ENCODE peak calls at places on chromosomes 7 and 10, in five cellular contexts. M is CD8-positive, alpha-beta T cell; Y is left ventricle myocardium inferior; L is endodermal cell; N is ovary. J is an unnamed sample.

GRCh38 chr7:29894238-29894637 is 87.9 kb downstream of the WIPF3 start:
- DNase-seq in M (no peak), Y (no peak), L (no peak), N (no peak), J (no peak)

GRCh38 chr7:139730746-139731612 is 46.8 kb downstream of the HIPK2 start:
- DNase-seq in M (no peak), Y (peak), L (peak), N (peak), J (peak)

GRCh38 chr7:50119815-50120637 is 27.0 kb upstream of the ZPBP start:
- DNase-seq in M (no peak), Y (no peak), L (peak), N (no peak), J (no peak)

GRCh38 chr10:64574371-64574770 is 1053.2 kb downstream of the REEP3 start:
- DNase-seq in M (no peak), Y (no peak), L (no peak), N (no peak), J (no peak)

GRCh38 chr7:75881436-75882095 is 2.7 kb downstream of the RHBDD2 start:
- DNase-seq in M (no peak), Y (no peak), L (peak), N (no peak), J (no peak)

GRCh38 chr10:24873281-24873683 is 79.1 kb downstream of the PRTFDC1 start:
- DNase-seq in M (no peak), Y (no peak), L (no peak), N (peak), J (no peak)

GRCh38 chr7:21357146-21358097 is 70.5 kb upstream of the SP4 start:
- DNase-seq in M (no peak), Y (no peak), L (no peak), N (no peak), J (no peak)

GRCh38 chr7:38744746-38745145 is 113.6 kb upstream of the AMPH start:
- DNase-seq in M (no peak), Y (no peak), L (no peak), N (no peak), J (no peak)

GRCh38 chr10:44853148-44853734 is 57.9 kb upstream of the TMEM72 start:
- DNase-seq in M (no peak), Y (no peak), L (no peak), N (no peak), J (no peak)

GRCh38 chr7:102044641-102044983 is 227.2 kb downstream of the CUX1 start:
- DNase-seq in M (no peak), Y (no peak), L (no peak), N (no peak), J (no peak)

GRCh38 chr10:133086247-133086646 is 1.5 kb upstream of the ADGRA1 start:
- DNase-seq in M (no peak), Y (no peak), L (no peak), N (no peak), J (no peak)

GRCh38 chr10:102275343-102275742 is 30.0 kb downstream of the GBF1 start:
- DNase-seq in M (no peak), Y (no peak), L (no peak), N (no peak), J (no peak)

GRCh38 chr10:106608101-106608500 is 556.4 kb downstream of the SORCS1 start:
- DNase-seq in M (no peak), Y (no peak), L (no peak), N (no peak), J (no peak)

GRCh38 chr7:7911339-7911738 is 57.3 kb upstream of the GLCCI1 start:
- DNase-seq in M (no peak), Y (no peak), L (peak), N (no peak), J (no peak)

GRCh38 chr7:128835790-128836641 is 5.8 kb downstream of the FLNC start:
- DNase-seq in M (no peak), Y (no peak), L (no peak), N (peak), J (peak)

GRCh38 chr7:33893377-33893776 is 12.0 kb upstream of the BMPER start:
- DNase-seq in M (no peak), Y (no peak), L (no peak), N (no peak), J (no peak)

GRCh38 chr7:138891446-138891810 is 89.8 kb downstream of the KIAA1549 start:
- DNase-seq in M (no peak), Y (no peak), L (no peak), N (no peak), J (no peak)

GRCh38 chr7:7861211-7861633 is 107.4 kb upstream of the GLCCI1 start:
- DNase-seq in M (no peak), Y (no peak), L (no peak), N (no peak), J (no peak)

GRCh38 chr10:73648975-73649829 is 6.6 kb downstream of the SYNPO2L start:
- DNase-seq in M (no peak), Y (no peak), L (peak), N (no peak), J (no peak)

GRCh38 chr10:74079914-74080590 is 70.6 kb downstream of the AP3M1 start:
- DNase-seq in M (no peak), Y (no peak), L (no peak), N (no peak), J (no peak)

GRCh38 chr10:131167036-131167860 is 144.3 kb downstream of the TCERG1L start:
- DNase-seq in M (no peak), Y (no peak), L (peak), N (no peak), J (no peak)

GRCh38 chr7:102220929-102221850 is 65.5 kb upstream of the SH2B2 start:
- DNase-seq in M (no peak), Y (no peak), L (no peak), N (no peak), J (no peak)

GRCh38 chr7:13839063-13839462 is 150.4 kb downstream of the ETV1 start:
- DNase-seq in M (no peak), Y (no peak), L (no peak), N (no peak), J (no peak)

GRCh38 chr10:11861811-11862210 is 38.7 kb downstream of the PROSER2 start:
- DNase-seq in M (no peak), Y (no peak), L (no peak), N (no peak), J (no peak)

GRCh38 chr7:127514499-127514898 is 70.9 kb downstream of the GCC1 start:
- DNase-seq in M (no peak), Y (no peak), L (no peak), N (no peak), J (no peak)

GRCh38 chr10:76303682-76304316 is 872.4 kb downstream of the LRMDA start:
- DNase-seq in M (no peak), Y (peak), L (peak), N (peak), J (peak)

GRCh38 chr10:103584216-103585010 is 90.9 kb downstream of the NEURL1 start:
- DNase-seq in M (peak), Y (no peak), L (no peak), N (peak), J (peak)

GRCh38 chr7:117800406-117800805 is 72.8 kb downstream of the CTTNBP2 start:
- DNase-seq in M (no peak), Y (no peak), L (no peak), N (no peak), J (no peak)

GRCh38 chr10:22252286-22252800 is 34.5 kb upstream of the EBLN1 start:
- DNase-seq in M (peak), Y (peak), L (peak), N (peak), J (peak)

GRCh38 chr10:53233759-53234158 is 461.2 kb upstream of the MBL2 start:
- DNase-seq in M (no peak), Y (no peak), L (no peak), N (no peak), J (no peak)

GRCh38 chr7:101644879-101645278 is 15.8 kb upstream of the MYL10 start:
- DNase-seq in M (no peak), Y (no peak), L (no peak), N (no peak), J (no peak)

GRCh38 chr7:116582806-116583444 is 58.1 kb downstream of the CAV1 start:
- DNase-seq in M (no peak), Y (no peak), L (no peak), N (peak), J (no peak)

GRCh38 chr10:61271127-61271780 is 181.9 kb downstream of the TMEM26 start:
- DNase-seq in M (no peak), Y (no peak), L (no peak), N (no peak), J (no peak)

GRCh38 chr10:98376485-98376884 is 38.5 kb downstream of the PYROXD2 start:
- DNase-seq in M (no peak), Y (no peak), L (no peak), N (no peak), J (no peak)

GRCh38 chr7:120353171-120353570 is 80.2 kb downstream of the KCND2 start:
- DNase-seq in M (no peak), Y (no peak), L (no peak), N (no peak), J (no peak)

GRCh38 chr7:30308392-30308791 is 24.0 kb downstream of the ZNRF2 start:
- DNase-seq in M (no peak), Y (no peak), L (no peak), N (no peak), J (no peak)

GRCh38 chr10:112375721-112376577 is 2.0 kb downstream of the ACSL5 start:
- DNase-seq in M (no peak), Y (peak), L (no peak), N (peak), J (peak)

GRCh38 chr10:75297021-75297599 is 61.4 kb upstream of the COMTD1 start:
- DNase-seq in M (no peak), Y (no peak), L (no peak), N (no peak), J (no peak)

DNA sequence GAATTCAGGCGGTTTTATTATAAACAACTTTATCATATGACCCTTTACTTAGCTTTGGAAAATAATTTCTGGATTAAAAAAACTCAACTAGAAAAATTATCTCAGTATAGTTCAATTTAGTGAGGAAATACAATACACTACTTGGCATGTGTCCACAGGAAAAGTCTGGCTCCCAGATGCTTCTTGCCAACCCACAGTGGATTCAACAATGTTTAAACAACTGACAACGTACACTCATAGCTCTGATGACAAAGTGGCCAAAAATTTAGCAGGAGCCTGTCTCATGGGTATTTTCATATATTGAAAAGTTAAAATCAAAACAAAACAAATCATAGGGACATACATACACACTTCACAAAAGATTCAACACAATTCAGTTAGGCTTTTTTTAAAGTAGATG is 158.8 kb downstream of the SKAP2 start:
- DNase-seq in M (no peak), Y (no peak), L (no peak), N (no peak), J (no peak)
- H3K27ac ChIP-seq in M (no peak), Y (no peak), L (no peak), N (no peak), J (no peak)

GRCh38 chr7:47570649-47571050 is 11.3 kb downstream of the TNS3 start:
- DNase-seq in M (no peak), Y (no peak), L (no peak), N (peak), J (no peak)

GRCh38 chr7:47572939-47573757 is 8.8 kb downstream of the TNS3 start:
- DNase-seq in M (no peak), Y (no peak), L (peak), N (no peak), J (no peak)

GRCh38 chr7:47573758-47574472 is 8.0 kb downstream of the TNS3 start:
- DNase-seq in M (no peak), Y (no peak), L (no peak), N (peak), J (no peak)

GRCh38 chr7:47571355-47572100 is 10.4 kb downstream of the TNS3 start:
- DNase-seq in M (no peak), Y (peak), L (peak), N (peak), J (peak)

DNA sequence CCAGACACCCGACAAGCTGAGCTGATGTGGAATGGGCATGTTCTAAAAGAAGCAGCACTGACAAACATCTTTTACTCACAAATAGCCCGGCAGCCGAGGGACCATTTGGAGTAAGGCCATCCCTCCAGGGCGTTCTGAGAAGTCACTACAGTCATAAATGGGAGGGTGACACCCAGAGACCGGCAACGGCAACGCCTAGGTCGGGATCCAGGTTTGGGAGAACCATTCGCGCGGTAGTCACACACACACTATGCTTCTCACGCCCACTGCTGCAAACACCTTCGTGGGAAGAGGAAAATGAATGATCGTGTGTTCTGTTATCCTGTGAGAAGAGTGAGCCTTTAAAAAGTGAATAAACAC is 9.8 kb downstream of the TNS3 start:
- DNase-seq in M (no peak), Y (no peak), L (no peak), N (no peak), J (peak)
- TF ChIP-seq CTCF in M (no peak), Y (no peak), L (no peak), N (no peak), J (peak)

GRCh38 chr7:873367-874002 is 2.9 kb upstream of the GET4 start:
- DNase-seq in M (peak), Y (peak), L (peak), N (peak), J (peak)

GRCh38 chr7:869348-869747 is 7.0 kb upstream of the GET4 start:
- DNase-seq in M (no peak), Y (no peak), L (no peak), N (no peak), J (no peak)

GRCh38 chr7:874036-874749 is 2.2 kb upstream of the GET4 start:
- DNase-seq in M (no peak), Y (no peak), L (no peak), N (peak), J (no peak)

GRCh38 chr7:875051-875450 is 1.3 kb upstream of the GET4 start:
- DNase-seq in M (no peak), Y (no peak), L (no peak), N (no peak), J (no peak)

DNA sequence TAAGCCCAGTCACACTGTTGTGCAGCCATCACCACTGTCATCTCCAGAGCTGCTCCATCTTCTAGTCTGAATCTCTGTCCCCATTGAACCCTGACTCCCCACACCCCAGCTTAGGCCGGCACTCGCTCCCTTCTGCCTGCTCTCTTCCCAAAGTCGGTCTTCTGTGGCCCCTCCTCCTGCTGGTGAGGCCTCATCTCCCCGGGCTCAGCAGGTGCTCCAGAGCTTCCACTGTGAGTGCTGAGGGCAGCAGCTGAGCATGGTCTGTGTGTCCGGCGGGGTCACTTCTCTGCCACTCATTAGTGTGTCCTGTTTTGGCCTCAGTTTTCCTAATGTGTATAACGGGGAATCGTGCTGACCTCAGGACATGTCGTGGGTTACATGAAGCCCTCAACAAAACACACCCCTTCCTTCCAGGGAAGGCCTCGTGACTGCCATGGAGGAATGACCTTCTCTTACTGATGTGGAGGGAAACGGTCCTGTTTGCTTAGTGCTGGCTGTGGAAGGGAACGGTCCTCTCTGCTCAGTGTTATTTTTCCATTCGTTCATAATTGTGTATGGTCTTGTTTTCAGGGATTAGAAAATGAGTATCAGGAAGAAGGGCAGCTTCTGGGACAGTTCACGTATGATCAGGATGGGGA is 4.3 kb upstream of the GET4 start:
- DNase-seq in M (no peak), Y (no peak), L (no peak), N (no peak), J (no peak)
- H3K27ac ChIP-seq in M (no peak), Y (peak), L (no peak), N (peak), J (peak)

GRCh38 chr10:77675347-77675746 is 37.7 kb upstream of the KCNMA1 start:
- DNase-seq in M (no peak), Y (no peak), L (no peak), N (no peak), J (no peak)

GRCh38 chr10:77681839-77682238 is 44.2 kb upstream of the KCNMA1 start:
- DNase-seq in M (no peak), Y (no peak), L (peak), N (no peak), J (no peak)

GRCh38 chr10:77680811-77681210 is 43.2 kb upstream of the KCNMA1 start:
- DNase-seq in M (no peak), Y (no peak), L (peak), N (no peak), J (no peak)

GRCh38 chr10:77680065-77680464 is 42.5 kb upstream of the KCNMA1 start:
- DNase-seq in M (no peak), Y (no peak), L (peak), N (no peak), J (no peak)

DNA sequence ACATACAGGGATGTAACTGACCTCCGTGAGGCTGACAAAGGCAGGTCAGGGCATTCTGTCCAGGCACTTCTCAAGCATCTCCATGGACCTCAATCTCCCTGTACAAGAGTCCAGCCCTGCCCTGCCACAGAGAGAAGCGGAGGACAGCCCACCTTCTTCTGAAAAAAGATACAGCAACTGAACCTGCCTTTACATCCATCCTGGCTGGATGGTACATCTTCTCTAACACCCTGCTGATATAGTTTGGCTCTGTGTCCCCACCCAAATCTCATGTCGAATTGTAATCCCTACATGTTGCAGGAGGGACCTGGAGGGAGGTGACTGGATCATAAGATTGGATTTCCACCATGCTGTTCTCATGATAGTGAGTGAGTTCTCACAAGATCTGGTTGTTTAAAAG is 40.5 kb upstream of the KCNMA1 start:
- DNase-seq in M (no peak), Y (no peak), L (peak), N (no peak), J (no peak)
- TF ChIP-seq CTCF in M (no peak), Y (no peak), L (no peak), N (no peak), J (no peak)

GRCh38 chr7:142811154-142811737 is 40.5 kb downstream of the PRSS2 start:
- DNase-seq in M (no peak), Y (no peak), L (peak), N (no peak), J (no peak)
- H3K27ac ChIP-seq in M (peak), Y (no peak), L (no peak), N (no peak), J (no peak)

GRCh38 chr7:1557006-1557405 is 1.0 kb upstream of the TMEM184A start:
- DNase-seq in M (no peak), Y (no peak), L (no peak), N (no peak), J (no peak)

GRCh38 chr7:1558841-1559625 is 3.0 kb upstream of the TMEM184A start:
- DNase-seq in M (no peak), Y (no peak), L (no peak), N (no peak), J (no peak)

GRCh38 chr7:1559626-1560590 is 3.9 kb upstream of the TMEM184A start:
- DNase-seq in M (no peak), Y (no peak), L (no peak), N (no peak), J (no peak)

GRCh38 chr7:1557771-1558170 is 1.8 kb upstream of the TMEM184A start:
- DNase-seq in M (no peak), Y (no peak), L (no peak), N (no peak), J (no peak)

GRCh38 chr7:1558181-1558811 is 2.3 kb upstream of the TMEM184A start:
- DNase-seq in M (no peak), Y (peak), L (peak), N (no peak), J (no peak)
- TF ChIP-seq CTCF in M (no peak), Y (peak), L (peak), N (no peak), J (peak)

DNA sequence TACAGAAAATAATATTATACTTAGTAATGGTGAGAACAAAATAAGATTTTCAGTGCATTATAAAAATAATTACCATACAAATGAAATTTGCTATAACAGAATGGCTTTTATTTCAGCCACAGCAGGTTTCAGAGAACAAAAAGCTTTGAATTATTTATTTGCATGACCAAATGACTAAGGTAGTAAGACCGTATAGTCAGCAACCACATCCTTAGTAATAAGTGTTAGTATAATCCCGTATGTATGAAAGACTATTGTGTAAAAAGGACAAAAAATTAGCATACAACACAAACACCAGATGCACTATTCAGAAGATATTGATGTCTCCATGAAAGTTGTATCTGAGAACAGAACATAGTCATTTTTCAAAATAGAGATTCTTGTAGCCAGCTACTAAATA is 12.2 kb downstream of the PDZD8 start:
- DNase-seq in M (no peak), Y (no peak), L (no peak), N (no peak), J (no peak)
- H3K27ac ChIP-seq in M (no peak), Y (no peak), L (no peak), N (no peak), J (no peak)

DNA sequence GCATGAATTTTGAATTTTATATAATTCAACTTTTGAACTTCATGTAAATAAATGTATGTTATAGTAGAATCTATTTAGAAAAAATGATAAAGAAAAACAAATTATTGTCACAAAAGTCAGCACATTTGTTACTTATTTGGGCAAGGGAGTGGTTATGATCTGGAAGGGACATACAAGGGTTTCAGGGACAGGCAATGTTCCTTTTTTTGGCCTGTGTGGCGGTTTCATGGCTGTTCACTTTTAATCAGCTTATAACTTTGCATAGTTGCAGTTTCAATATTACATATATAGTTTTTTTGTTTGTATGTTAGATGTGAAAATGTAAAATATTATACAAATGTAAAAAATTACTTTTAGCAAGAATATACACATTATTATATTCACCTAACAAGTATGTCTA is 256.2 kb downstream of the PCLO start:
- DNase-seq in M (no peak), Y (no peak), L (no peak), N (no peak), J (no peak)
- TF ChIP-seq CTCF in M (no peak), Y (no peak), L (no peak), N (no peak), J (no peak)

J was measured in heart right ventricle.